ENCODE peak calls at places on chromosomes 7 and 10, in four cellular contexts. D, W, Z and G are unnamed samples.

GRCh38 chr7:138527746-138528223 is 67.7 kb downstream of the TRIM24 start:
- DNase-seq in W (no peak), D (peak), Z (peak), G (peak)

GRCh38 chr10:63154546-63155387 is 21.6 kb downstream of the NRBF2 start:
- DNase-seq in Z (no peak), W (no peak), D (no peak), G (no peak)

GRCh38 chr10:32149257-32149955 is 93.2 kb upstream of the KIF5B start:
- DNase-seq in D (peak), Z (peak), W (no peak), G (peak)

GRCh38 chr7:128827248-128827958 is 2.8 kb upstream of the FLNC start:
- DNase-seq in Z (peak), D (peak), W (no peak), G (peak)

GRCh38 chr10:67262675-67263074 is 336.8 kb downstream of the LRRTM3 start:
- DNase-seq in W (no peak), D (no peak), Z (no peak), G (no peak)

GRCh38 chr7:121394709-121395140 is 1.4 kb downstream of the FAM3C start:
- DNase-seq in D (no peak), Z (no peak), W (no peak), G (peak)

GRCh38 chr7:44793919-44794715 is 2.4 kb upstream of the PPIA start:
- DNase-seq in W (no peak), Z (peak), D (no peak), G (no peak)

GRCh38 chr10:58781873-58782488 is 269.3 kb downstream of the BICC1 start:
- DNase-seq in Z (no peak), D (peak), W (no peak), G (peak)

GRCh38 chr7:42263971-42264370 is 27.0 kb upstream of the GLI3 start:
- DNase-seq in W (no peak), Z (no peak), D (no peak), G (no peak)

GRCh38 chr7:100626530-100627237 is 14.3 kb downstream of the MOSPD3 start:
- DNase-seq in W (peak), D (peak), Z (peak), G (peak)